ENCODE peak calls at places on chromosomes 5 and 9, in four cellular contexts. E is progenitor cell of endocrine pancreas, F is ovary, T is GM20000. J is an unnamed sample.

GRCh38 chr9:126514037-126514821 is 99.5 kb upstream of the LMX1B start:
- DNase-seq in E (peak), F (peak), T (peak), J (peak)

GRCh38 chr5:83632874-83633273 is 87.8 kb downstream of the HAPLN1 start:
- DNase-seq in E (no peak), F (no peak), T (no peak), J (no peak)

GRCh38 chr5:523658-524441 is 399 bp downstream of the SLC9A3 start:
- DNase-seq in E (no peak), F (no peak), T (no peak), J (no peak)

GRCh38 chr5:13957032-13957645 is 12.7 kb upstream of the DNAH5 start:
- DNase-seq in E (peak), F (no peak), T (peak), J (peak)

GRCh38 chr9:36625006-36625600 is 52.4 kb downstream of the MELK start:
- DNase-seq in E (no peak), F (peak), T (no peak), J (no peak)

GRCh38 chr5:133365326-133365725 is 247.0 kb downstream of the FSTL4 start:
- DNase-seq in E (peak), F (no peak), T (no peak), J (no peak)

GRCh38 chr5:56306433-56307150 is 73.5 kb upstream of the ANKRD55 start:
- DNase-seq in E (no peak), F (no peak), T (no peak), J (no peak)

GRCh38 chr9:908806-909205 is 67.3 kb downstream of the DMRT1 start:
- DNase-seq in E (no peak), F (no peak), T (no peak), J (no peak)

GRCh38 chr9:84002344-84002743 is 21.7 kb downstream of the RMI1 start:
- DNase-seq in E (no peak), F (no peak), T (peak), J (peak)

GRCh38 chr5:36985387-36985786 is 108.8 kb downstream of the NIPBL start:
- DNase-seq in E (no peak), F (no peak), T (no peak), J (no peak)

GRCh38 chr5:97629281-97629680 is 446.2 kb upstream of the RIOK2 start:
- DNase-seq in E (no peak), F (peak), T (no peak), J (no peak)

GRCh38 chr5:143218563-143219170 is 184.8 kb downstream of the NR3C1 start:
- DNase-seq in E (no peak), F (no peak), T (no peak), J (no peak)

GRCh38 chr5:95365302-95366095 is 25.7 kb upstream of the FAM81B start:
- DNase-seq in E (no peak), F (no peak), T (no peak), J (no peak)

GRCh38 chr5:87499478-87500410 is 87.0 kb upstream of the CCNH start:
- DNase-seq in E (no peak), F (no peak), T (no peak), J (no peak)

GRCh38 chr5:73534001-73534547 is 31.4 kb downstream of the ANKRA2 start:
- DNase-seq in E (no peak), F (no peak), T (no peak), J (no peak)

GRCh38 chr9:100437860-100438805 is 11.2 kb downstream of the MSANTD3 start:
- DNase-seq in E (peak), F (peak), T (peak), J (peak)

GRCh38 chr9:111762546-111762945 is 32.2 kb downstream of the SHOC1 start:
- DNase-seq in E (no peak), F (no peak), T (no peak), J (no peak)

GRCh38 chr9:111095423-111095822 is 57.2 kb upstream of the LPAR1 start:
- DNase-seq in E (no peak), F (no peak), T (no peak), J (no peak)

GRCh38 chr5:156482816-156483215 is 155.9 kb downstream of the SGCD start:
- DNase-seq in E (no peak), F (no peak), T (no peak), J (no peak)

GRCh38 chr5:36943584-36943983 is 67.0 kb downstream of the NIPBL start:
- DNase-seq in E (no peak), F (no peak), T (no peak), J (no peak)

GRCh38 chr9:114344692-114345091 is 15.0 kb downstream of the ORM2 start:
- DNase-seq in E (no peak), F (no peak), T (no peak), J (no peak)

GRCh38 chr9:86329649-86330048 is 24.6 kb downstream of the TUT7 start:
- DNase-seq in E (no peak), F (no peak), T (no peak), J (no peak)

GRCh38 chr9:90972057-90972456 is 170.4 kb downstream of the SYK start:
- DNase-seq in E (no peak), F (no peak), T (peak), J (peak)

GRCh38 chr9:111386386-111386785 is 56.4 kb upstream of the OR2K2 start:
- DNase-seq in E (no peak), F (no peak), T (no peak), J (no peak)

GRCh38 chr5:37847978-37848425 is 8.2 kb upstream of the GDNF start:
- DNase-seq in E (no peak), F (no peak), T (no peak), J (no peak)

GRCh38 chr5:67494186-67494842 is 297.7 kb upstream of the CD180 start:
- DNase-seq in E (no peak), F (peak), T (no peak), J (no peak)

GRCh38 chr9:22005700-22006605 is 3.2 kb downstream of the CDKN2B start:
- DNase-seq in E (no peak), F (no peak), T (no peak), J (no peak)

GRCh38 chr5:111863801-111864200 is 106.8 kb upstream of the NREP start:
- DNase-seq in E (no peak), F (no peak), T (no peak), J (no peak)

GRCh38 chr9:4762889-4763521 is 22.0 kb upstream of the AK3 start:
- DNase-seq in E (no peak), F (no peak), T (peak), J (peak)

GRCh38 chr5:91281409-91281808 is 101.7 kb downstream of the ARRDC3 start:
- DNase-seq in E (no peak), F (no peak), T (no peak), J (no peak)

GRCh38 chr9:35232867-35233544 is 71.2 kb downstream of the UNC13B start:
- DNase-seq in E (no peak), F (no peak), T (no peak), J (no peak)

GRCh38 chr5:68964679-68965078 is 129.1 kb upstream of the SLC30A5 start:
- DNase-seq in E (no peak), F (no peak), T (no peak), J (no peak)
- TF ChIP-seq CTCF in E (no peak), F (no peak), T (no peak), J (no peak)

GRCh38 chr9:76887003-76887821 is 18.7 kb downstream of the PRUNE2 start:
- DNase-seq in E (no peak), F (no peak), T (no peak), J (no peak)
- TF ChIP-seq CTCF in E (no peak), F (no peak), T (no peak), J (no peak)

DNA sequence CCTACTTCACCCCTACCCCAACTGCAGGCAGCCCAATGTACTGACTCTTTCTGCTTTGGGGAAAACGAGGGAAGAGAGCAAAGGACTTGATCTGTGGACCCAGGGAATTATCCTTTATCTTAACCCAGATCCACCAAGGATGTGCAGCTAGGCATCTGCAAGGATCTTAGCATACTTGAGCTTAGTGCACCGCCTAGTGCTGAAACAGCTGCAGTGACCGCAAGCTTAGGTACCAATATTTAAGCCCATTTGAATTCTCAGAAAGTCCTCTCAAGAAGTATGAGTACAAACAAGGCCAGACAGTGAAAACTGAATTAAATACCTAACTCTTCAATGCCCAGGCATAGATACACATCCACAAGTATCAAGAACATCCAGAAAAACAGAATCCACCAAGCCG is 576.7 kb upstream of the ADAMTS16 start:
- DNase-seq in E (no peak), F (no peak), T (no peak), J (no peak)
- TF ChIP-seq CTCF in E (peak), F (no peak), T (no peak), J (no peak)

GRCh38 chr5:154723740-154724505 is 31.3 kb upstream of the LARP1 start:
- DNase-seq in E (no peak), F (no peak), T (no peak), J (no peak)
- TF ChIP-seq CTCF in E (no peak), F (no peak), T (no peak), J (no peak)